ENCODE peak calls at places on chromosome 10, in six cellular contexts. One of them, this sample, is unnamed.

GRCh38 chr10:84328303-84329093 is at the start of gene CCSER2:
- DNase-seq in HepG2: peak; percentile 88
- DNase-seq in cardiac muscle cell: peak; percentile 98
- DNase-seq in GM23248: peak; percentile 99
- DNase-seq in left ventricle myocardium inferior: peak; percentile 98
- DNase-seq in suprapubic skin: peak; percentile 98
- DNase-seq in this sample: peak; percentile 99

GRCh38 chr10:123556049-123556448 is 110.1 kb upstream of the GPR26 start:
- DNase-seq in HepG2: no peak
- DNase-seq in cardiac muscle cell: no peak
- DNase-seq in GM23248: no peak
- DNase-seq in left ventricle myocardium inferior: no peak
- DNase-seq in suprapubic skin: peak; percentile 20
- DNase-seq in this sample: no peak

GRCh38 chr10:96305019-96305418 is 785 bp downstream of the DNTT start:
- DNase-seq in HepG2: no peak
- DNase-seq in cardiac muscle cell: no peak
- DNase-seq in GM23248: no peak
- DNase-seq in left ventricle myocardium inferior: no peak
- DNase-seq in suprapubic skin: no peak
- DNase-seq in this sample: no peak

GRCh38 chr10:35126062-35126529 is 550 bp upstream of the CREM start:
- DNase-seq in HepG2: no peak
- DNase-seq in cardiac muscle cell: no peak
- DNase-seq in GM23248: no peak
- DNase-seq in left ventricle myocardium inferior: no peak
- DNase-seq in suprapubic skin: no peak
- DNase-seq in this sample: no peak

GRCh38 chr10:15724683-15725082 is 5.0 kb upstream of the ITGA8 start:
- DNase-seq in HepG2: no peak
- DNase-seq in cardiac muscle cell: no peak
- DNase-seq in GM23248: no peak
- DNase-seq in left ventricle myocardium inferior: no peak
- DNase-seq in suprapubic skin: no peak
- DNase-seq in this sample: no peak

GRCh38 chr10:79286318-79286951 is 60.8 kb upstream of the PPIF start:
- DNase-seq in HepG2: no peak
- DNase-seq in cardiac muscle cell: no peak
- DNase-seq in GM23248: peak; percentile 30
- DNase-seq in left ventricle myocardium inferior: peak; percentile 75
- DNase-seq in suprapubic skin: peak; percentile 88
- DNase-seq in this sample: no peak

GRCh38 chr10:111281516-111281915 is 204.7 kb downstream of the ADRA2A start:
- DNase-seq in HepG2: peak; percentile 3
- DNase-seq in cardiac muscle cell: peak; percentile 47
- DNase-seq in GM23248: peak; percentile 58
- DNase-seq in left ventricle myocardium inferior: no peak
- DNase-seq in suprapubic skin: no peak
- DNase-seq in this sample: peak; percentile 1

GRCh38 chr10:60377955-60378354 is 11.7 kb downstream of the ANK3 start:
- DNase-seq in HepG2: no peak
- DNase-seq in cardiac muscle cell: no peak
- DNase-seq in GM23248: peak; percentile 74
- DNase-seq in left ventricle myocardium inferior: no peak
- DNase-seq in suprapubic skin: no peak
- DNase-seq in this sample: peak; percentile 21

GRCh38 chr10:114504769-114505579 is 100.7 kb upstream of the AFAP1L2 start:
- DNase-seq in HepG2: peak; percentile 67
- DNase-seq in cardiac muscle cell: no peak
- DNase-seq in GM23248: peak; percentile 71
- DNase-seq in left ventricle myocardium inferior: no peak
- DNase-seq in suprapubic skin: no peak
- DNase-seq in this sample: peak; percentile 94

GRCh38 chr10:70586348-70586930 is 16.1 kb downstream of the PRF1 start:
- DNase-seq in HepG2: no peak
- DNase-seq in cardiac muscle cell: no peak
- DNase-seq in GM23248: no peak
- DNase-seq in left ventricle myocardium inferior: no peak
- DNase-seq in suprapubic skin: peak; percentile 22
- DNase-seq in this sample: no peak

GRCh38 chr10:79939969-79940368 is 8.9 kb downstream of the SFTPD start:
- DNase-seq in HepG2: no peak
- DNase-seq in cardiac muscle cell: no peak
- DNase-seq in GM23248: no peak
- DNase-seq in left ventricle myocardium inferior: no peak
- DNase-seq in suprapubic skin: no peak
- DNase-seq in this sample: no peak

GRCh38 chr10:16779375-16779774 is 37.8 kb downstream of the RSU1 start:
- DNase-seq in HepG2: no peak
- DNase-seq in cardiac muscle cell: no peak
- DNase-seq in GM23248: no peak
- DNase-seq in left ventricle myocardium inferior: no peak
- DNase-seq in suprapubic skin: no peak
- DNase-seq in this sample: no peak

GRCh38 chr10:60031664-60032063 is 125.3 kb upstream of the CCDC6 start:
- DNase-seq in HepG2: no peak
- DNase-seq in cardiac muscle cell: no peak
- DNase-seq in GM23248: peak; percentile 17
- DNase-seq in left ventricle myocardium inferior: no peak
- DNase-seq in suprapubic skin: no peak
- DNase-seq in this sample: no peak

GRCh38 chr10:123390332-123390731 is 236.1 kb downstream of the BUB3 start:
- DNase-seq in HepG2: no peak
- DNase-seq in cardiac muscle cell: no peak
- DNase-seq in GM23248: no peak
- DNase-seq in left ventricle myocardium inferior: no peak
- DNase-seq in suprapubic skin: no peak
- DNase-seq in this sample: no peak

GRCh38 chr10:97781541-97782331 is 9.9 kb upstream of the SFRP5 start:
- DNase-seq in HepG2: no peak
- DNase-seq in cardiac muscle cell: no peak
- DNase-seq in GM23248: no peak
- DNase-seq in left ventricle myocardium inferior: no peak
- DNase-seq in suprapubic skin: no peak
- DNase-seq in this sample: no peak

GRCh38 chr10:91146146-91146545 is 74.3 kb upstream of the PCGF5 start:
- DNase-seq in HepG2: no peak
- DNase-seq in cardiac muscle cell: no peak
- DNase-seq in GM23248: peak; percentile 10
- DNase-seq in left ventricle myocardium inferior: no peak
- DNase-seq in suprapubic skin: no peak
- DNase-seq in this sample: no peak

GRCh38 chr10:113895018-113895417 is 40.6 kb downstream of the NHLRC2 start:
- DNase-seq in HepG2: no peak
- DNase-seq in cardiac muscle cell: no peak
- DNase-seq in GM23248: peak; percentile 82
- DNase-seq in left ventricle myocardium inferior: no peak
- DNase-seq in suprapubic skin: no peak
- DNase-seq in this sample: no peak

GRCh38 chr10:60230892-60231291 is 158.8 kb downstream of the ANK3 start:
- DNase-seq in HepG2: no peak
- DNase-seq in cardiac muscle cell: no peak
- DNase-seq in GM23248: peak; percentile 48
- DNase-seq in left ventricle myocardium inferior: no peak
- DNase-seq in suprapubic skin: no peak
- DNase-seq in this sample: peak; percentile 32

GRCh38 chr10:5523796-5524574 is 776 bp upstream of the CALML3 start:
- DNase-seq in HepG2: no peak
- DNase-seq in cardiac muscle cell: no peak
- DNase-seq in GM23248: no peak
- DNase-seq in left ventricle myocardium inferior: no peak
- DNase-seq in suprapubic skin: peak; percentile 34
- DNase-seq in this sample: no peak

GRCh38 chr10:95289003-95289920 is 1.5 kb downstream of the PDLIM1 start:
- DNase-seq in HepG2: no peak
- DNase-seq in cardiac muscle cell: no peak
- DNase-seq in GM23248: peak; percentile 61
- DNase-seq in left ventricle myocardium inferior: no peak
- DNase-seq in suprapubic skin: no peak
- DNase-seq in this sample: peak; percentile 22

GRCh38 chr10:50582766-50583762 is 40.7 kb downstream of the SGMS1 start:
- DNase-seq in HepG2: no peak
- DNase-seq in cardiac muscle cell: no peak
- DNase-seq in GM23248: peak; percentile 18
- DNase-seq in left ventricle myocardium inferior: no peak
- DNase-seq in suprapubic skin: no peak
- DNase-seq in this sample: no peak

GRCh38 chr10:22658745-22659410 is 55.5 kb downstream of the PIP4K2A start:
- DNase-seq in HepG2: peak; percentile 3
- DNase-seq in cardiac muscle cell: no peak
- DNase-seq in GM23248: peak; percentile 50
- DNase-seq in left ventricle myocardium inferior: no peak
- DNase-seq in suprapubic skin: no peak
- DNase-seq in this sample: peak; percentile 14

GRCh38 chr10:106023329-106023728 is 1141.2 kb downstream of the SORCS1 start:
- DNase-seq in HepG2: no peak
- DNase-seq in cardiac muscle cell: no peak
- DNase-seq in GM23248: no peak
- DNase-seq in left ventricle myocardium inferior: no peak
- DNase-seq in suprapubic skin: no peak
- DNase-seq in this sample: no peak

GRCh38 chr10:28853195-28853594 is 175.9 kb downstream of the BAMBI start:
- DNase-seq in HepG2: no peak
- DNase-seq in cardiac muscle cell: peak; percentile 10
- DNase-seq in GM23248: no peak
- DNase-seq in left ventricle myocardium inferior: no peak
- DNase-seq in suprapubic skin: no peak
- DNase-seq in this sample: no peak

DNA sequence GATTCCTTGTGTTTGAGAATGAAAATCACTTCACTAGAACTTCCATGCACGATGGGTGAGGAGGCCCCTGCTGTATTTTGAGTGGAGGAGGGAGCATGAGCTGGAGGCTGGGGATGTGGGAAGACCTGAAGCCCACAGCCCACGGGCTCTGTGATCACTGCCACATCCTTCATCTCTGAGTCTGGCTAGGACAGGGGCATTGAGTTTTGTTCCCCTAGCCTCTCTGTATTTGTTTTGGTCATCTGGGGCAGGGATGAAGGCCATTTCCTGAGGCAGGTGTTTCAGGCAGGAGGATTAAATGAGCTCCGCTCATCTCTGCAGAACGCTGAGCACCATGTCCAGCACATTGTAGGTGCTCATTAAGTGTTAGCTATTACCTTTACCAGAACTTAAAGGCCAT is 293.6 kb downstream of the GLRX3 start:
- DNase-seq in HepG2: no peak
- DNase-seq in cardiac muscle cell: no peak
- DNase-seq in GM23248: no peak
- DNase-seq in left ventricle myocardium inferior: no peak
- DNase-seq in suprapubic skin: no peak
- DNase-seq in this sample: no peak
- H3K9me3 ChIP-seq in HepG2: peaks cover 66% of the 10 kb centered on the region
- H3K9me3 ChIP-seq in cardiac muscle cell: no peaks in the 10 kb centered on the region
- H3K9me3 ChIP-seq in GM23248: no peaks in the 10 kb centered on the region
- H3K9me3 ChIP-seq in left ventricle myocardium inferior: no peaks in the 10 kb centered on the region
- H3K9me3 ChIP-seq in suprapubic skin: no peaks in the 10 kb centered on the region
- H3K9me3 ChIP-seq in this sample: no peaks in the 10 kb centered on the region

DNA sequence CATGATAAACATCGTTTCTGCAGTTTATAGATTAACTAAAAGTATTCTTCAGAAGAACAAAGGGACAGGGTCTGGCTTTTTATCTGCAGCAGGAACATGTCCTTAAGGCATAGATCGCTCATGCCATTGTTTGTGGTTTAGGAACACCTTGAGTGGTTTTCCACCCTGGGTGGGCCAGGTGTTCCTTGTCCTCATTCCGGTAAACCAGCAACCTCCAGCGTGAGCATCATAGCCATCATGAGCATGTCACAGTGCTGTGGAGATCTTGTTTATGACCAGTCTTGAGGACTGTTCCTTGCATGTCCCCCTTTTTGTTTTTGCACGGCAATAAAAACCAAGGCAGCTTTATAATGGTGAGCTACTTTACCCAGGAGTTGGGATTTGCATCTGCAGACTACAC is 33.9 kb downstream of the STOX1 start:
- DNase-seq in HepG2: no peak
- DNase-seq in cardiac muscle cell: no peak
- DNase-seq in GM23248: peak; percentile 3
- DNase-seq in left ventricle myocardium inferior: no peak
- DNase-seq in suprapubic skin: no peak
- DNase-seq in this sample: no peak
- H3K9me3 ChIP-seq in HepG2: peaks cover 18% of the 10 kb centered on the region
- H3K9me3 ChIP-seq in cardiac muscle cell: no peaks in the 10 kb centered on the region
- H3K9me3 ChIP-seq in GM23248: no peaks in the 10 kb centered on the region
- H3K9me3 ChIP-seq in left ventricle myocardium inferior: peaks cover 39% of the 10 kb centered on the region
- H3K9me3 ChIP-seq in suprapubic skin: peaks cover 12% of the 10 kb centered on the region
- H3K9me3 ChIP-seq in this sample: peaks cover 18% of the 10 kb centered on the region

DNA sequence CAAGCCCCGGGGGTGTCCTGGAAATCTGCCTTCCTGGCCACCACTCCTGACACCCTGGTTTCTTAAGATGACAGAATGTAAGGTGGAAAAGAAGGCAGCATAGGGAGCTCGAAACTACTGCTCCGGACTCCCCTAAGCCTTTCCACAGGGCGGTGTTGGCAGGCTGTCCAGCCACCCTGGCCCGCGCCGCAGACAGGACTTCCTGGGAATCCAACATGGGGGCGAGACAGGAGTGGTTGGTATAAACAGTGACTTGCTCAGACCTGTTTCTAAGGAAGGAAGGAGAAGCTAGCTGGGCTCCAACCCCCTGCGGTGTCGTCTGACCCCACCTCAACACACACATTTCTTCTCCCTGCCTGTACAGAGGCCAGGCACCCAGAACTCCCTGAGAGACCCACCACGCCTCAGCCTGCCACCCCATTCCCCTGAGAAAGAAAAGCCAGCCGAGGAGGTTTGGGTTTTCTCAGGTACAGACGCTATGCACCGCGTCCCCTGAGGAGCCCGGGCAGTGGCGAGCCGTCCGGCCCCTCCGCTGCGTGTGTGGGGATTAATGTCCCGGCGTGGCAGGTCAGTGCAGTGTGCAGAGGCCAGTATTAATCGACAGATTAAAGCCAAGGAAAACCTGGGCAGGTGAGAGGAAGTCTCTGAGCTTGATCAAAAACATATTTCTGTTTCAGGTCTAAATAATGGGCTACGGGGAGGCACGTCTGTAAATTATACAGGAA is 349.6 kb upstream of the MKI67 start:
- DNase-seq in HepG2: no peak
- DNase-seq in cardiac muscle cell: no peak
- DNase-seq in GM23248: no peak
- DNase-seq in left ventricle myocardium inferior: no peak
- DNase-seq in suprapubic skin: no peak
- DNase-seq in this sample: no peak
- H3K9me3 ChIP-seq in HepG2: no peaks in the 10 kb centered on the region
- H3K9me3 ChIP-seq in cardiac muscle cell: no peaks in the 10 kb centered on the region
- H3K9me3 ChIP-seq in GM23248: no peaks in the 10 kb centered on the region
- H3K9me3 ChIP-seq in left ventricle myocardium inferior: no peaks in the 10 kb centered on the region
- H3K9me3 ChIP-seq in suprapubic skin: no peaks in the 10 kb centered on the region
- H3K9me3 ChIP-seq in this sample: no peaks in the 10 kb centered on the region

DNA sequence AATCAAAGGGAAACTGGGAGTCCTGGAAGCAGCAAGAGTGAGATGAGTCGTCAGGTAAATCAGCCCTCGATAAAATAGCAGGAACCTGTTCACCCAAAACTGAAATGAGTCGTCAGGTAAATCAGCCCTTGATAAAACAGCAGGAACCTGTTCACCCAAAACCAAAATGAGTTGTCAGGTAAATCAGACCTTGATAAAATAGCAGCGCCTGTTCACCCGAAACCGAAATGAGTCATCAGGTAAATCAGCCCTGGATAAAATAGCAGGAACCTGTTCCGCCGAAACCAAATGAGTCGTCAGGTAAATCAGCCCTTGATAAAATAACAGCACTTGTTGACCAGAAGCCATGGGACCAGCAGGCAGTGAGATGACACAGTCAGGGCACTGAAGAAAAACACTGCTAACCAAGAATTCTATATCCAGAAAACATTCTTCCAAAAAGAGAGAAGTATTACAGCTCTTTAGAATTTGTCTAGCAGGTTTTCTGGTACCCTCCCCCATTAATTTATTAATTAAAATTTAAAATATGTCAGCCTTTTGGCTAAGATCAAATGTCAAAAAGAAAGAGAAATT is 3.4 kb upstream of the CYP2E1 start:
- DNase-seq in HepG2: no peak
- DNase-seq in cardiac muscle cell: no peak
- DNase-seq in GM23248: no peak
- DNase-seq in left ventricle myocardium inferior: no peak
- DNase-seq in suprapubic skin: no peak
- DNase-seq in this sample: no peak
- H3K9me3 ChIP-seq in HepG2: peaks cover 13% of the 10 kb centered on the region
- H3K9me3 ChIP-seq in cardiac muscle cell: no peaks in the 10 kb centered on the region
- H3K9me3 ChIP-seq in GM23248: no peaks in the 10 kb centered on the region
- H3K9me3 ChIP-seq in left ventricle myocardium inferior: peaks cover 22% of the 10 kb centered on the region
- H3K9me3 ChIP-seq in suprapubic skin: no peaks in the 10 kb centered on the region
- H3K9me3 ChIP-seq in this sample: peaks cover 7% of the 10 kb centered on the region

This sample was measured in adipocyte.